ENCODE peak calls at places on chromosomes 11 and 22, in five cellular contexts. G is A549, E is suprapubic skin, W is heart left ventricle, B is spleen. Z is an unnamed sample. For H3K4me1, the result is how much of the 10 kb centered on the place peaks cover.

GRCh38 chr11:109772846-109773400 is 320.3 kb upstream of the ZC3H12C start:
- DNase-seq in E (no peak), B (no peak), G (no peak), W (no peak), Z (no peak)

GRCh38 chr11:117589024-117589423 is 208.0 kb downstream of the DSCAML1 start:
- DNase-seq in G (no peak), W (no peak), E (peak), B (no peak), Z (no peak)

GRCh38 chr11:13135385-13136271 is 126.5 kb downstream of the RASSF10 start:
- DNase-seq in W (no peak), B (no peak), G (peak), E (no peak), Z (no peak)

GRCh38 chr11:60857378-60858232 is 1.9 kb upstream of the PTGDR2 start:
- DNase-seq in G (no peak), W (no peak), B (peak), E (no peak), Z (no peak)

GRCh38 chr11:2380396-2380795 is 3.3 kb downstream of the CD81 start:
- DNase-seq in E (no peak), W (no peak), B (no peak), G (no peak), Z (no peak)

GRCh38 chr11:2194877-2195755 is 23.5 kb upstream of the TH start:
- DNase-seq in W (peak), E (no peak), B (no peak), G (peak), Z (no peak)

GRCh38 chr11:133941546-133941945 is 15.2 kb downstream of the IGSF9B start:
- DNase-seq in B (no peak), G (no peak), E (no peak), W (no peak), Z (no peak)

GRCh38 chr11:121928597-121929580 is 187.1 kb downstream of the BLID start:
- DNase-seq in B (no peak), W (no peak), G (no peak), E (no peak), Z (no peak)

GRCh38 chr11:74341926-74342325 is 30.5 kb upstream of the P4HA3 start:
- DNase-seq in B (no peak), W (no peak), G (no peak), E (no peak), Z (no peak)

GRCh38 chr11:109864834-109865557 is 228.2 kb upstream of the ZC3H12C start:
- DNase-seq in B (no peak), E (no peak), W (no peak), G (no peak), Z (no peak)

GRCh38 chr11:73157141-73158010 is 15.3 kb upstream of the FCHSD2 start:
- DNase-seq in B (peak), E (no peak), G (no peak), W (peak), Z (no peak)

GRCh38 chr11:2652362-2652761 is 47.4 kb downstream of the KCNQ1OT1 start:
- DNase-seq in W (peak), E (no peak), G (no peak), B (peak), Z (no peak)

GRCh38 chr22:41943661-41944209 is 3.2 kb downstream of the CENPM start:
- DNase-seq in B (no peak), W (no peak), G (no peak), E (no peak), Z (no peak)

GRCh38 chr11:117203069-117203407 is 3.9 kb downstream of the TAGLN start:
- DNase-seq in W (no peak), B (no peak), G (no peak), E (no peak), Z (no peak)

GRCh38 chr11:6480299-6480914 is 724 bp downstream of the ARFIP2 start:
- DNase-seq in B (no peak), W (no peak), E (no peak), G (no peak), Z (no peak)

GRCh38 chr11:110509485-110509884 is 79.7 kb downstream of the FDX1 start:
- DNase-seq in E (no peak), W (no peak), B (no peak), G (no peak), Z (no peak)

GRCh38 chr11:70796601-70797000 is 398.3 kb downstream of the CTTN start:
- DNase-seq in W (no peak), B (no peak), E (no peak), G (peak), Z (no peak)

GRCh38 chr11:6647282-6647679 is 8.3 kb downstream of the DCHS1 start:
- DNase-seq in G (no peak), W (peak), E (no peak), B (no peak), Z (no peak)

GRCh38 chr11:97622795-97623194 is 1233.0 kb downstream of the JRKL start:
- DNase-seq in G (no peak), E (no peak), B (no peak), W (no peak), Z (no peak)

GRCh38 chr22:36292823-36293530 is 40.0 kb downstream of the APOL1 start:
- DNase-seq in G (no peak), E (no peak), W (no peak), B (peak), Z (no peak)

GRCh38 chr22:43270314-43270908 is 72.8 kb downstream of the SCUBE1 start:
- DNase-seq in B (no peak), W (no peak), G (peak), E (no peak), Z (no peak)

GRCh38 chr11:77619576-77620198 is 17.9 kb downstream of the CLNS1A start:
- DNase-seq in B (no peak), E (no peak), W (no peak), G (peak), Z (peak)

GRCh38 chr11:112579282-112579681 is 318.6 kb upstream of the PLET1 start:
- DNase-seq in G (no peak), W (no peak), E (no peak), B (no peak), Z (no peak)

GRCh38 chr11:75467311-75467710 is 34.3 kb upstream of the KLHL35 start:
- DNase-seq in W (no peak), G (no peak), E (no peak), B (peak), Z (no peak)

GRCh38 chr11:25860677-25861445 is 471.1 kb upstream of the ANO3 start:
- DNase-seq in G (no peak), B (no peak), W (no peak), E (no peak), Z (no peak)

GRCh38 chr22:24214467-24215285 is 30.2 kb downstream of the GGT5 start:
- DNase-seq in B (no peak), W (no peak), G (no peak), E (no peak), Z (no peak)

GRCh38 chr22:43550024-43550620 is 138.3 kb downstream of the MPPED1 start:
- DNase-seq in W (no peak), B (no peak), E (no peak), G (no peak), Z (no peak)

GRCh38 chr11:83072689-83073242 is 1.1 kb upstream of the RAB30 start:
- DNase-seq in B (no peak), E (no peak), G (no peak), W (no peak), Z (no peak)

GRCh38 chr22:19045094-19045493 is 77.1 kb downstream of the DGCR2 start:
- DNase-seq in G (no peak), W (no peak), B (no peak), E (no peak), Z (no peak)

GRCh38 chr22:20089977-20090729 is 10.1 kb downstream of the DGCR8 start:
- DNase-seq in B (peak), G (no peak), W (no peak), E (no peak), Z (no peak)

GRCh38 chr11:112963368-112963955 is 2.2 kb downstream of the NCAM1 start:
- DNase-seq in B (no peak), E (no peak), G (no peak), W (peak), Z (no peak)

GRCh38 chr11:113603277-113604059 is 102.6 kb downstream of the TMPRSS5 start:
- DNase-seq in E (no peak), G (no peak), W (peak), B (no peak), Z (no peak)

GRCh38 chr11:6862961-6863360 is at the start of gene OR10A2:
- DNase-seq in B (no peak), E (no peak), W (no peak), G (no peak), Z (no peak)

GRCh38 chr11:59528741-59529140 is 17.4 kb downstream of the OR4D9 start:
- DNase-seq in B (no peak), W (no peak), G (no peak), E (no peak), Z (no peak)

GRCh38 chr11:63931045-63931444 is 7.8 kb upstream of the NAA40 start:
- DNase-seq in G (no peak), W (no peak), E (no peak), B (no peak), Z (no peak)

GRCh38 chr11:81470446-81470845 is 1263.2 kb downstream of the FAM181B start:
- DNase-seq in W (no peak), G (no peak), E (no peak), B (no peak), Z (no peak)

GRCh38 chr11:129364143-129364654 is 11.4 kb upstream of the BARX2 start:
- DNase-seq in E (no peak), B (peak), W (peak), G (peak), Z (peak)
- H3K4me3 ChIP-seq in E (no peak), B (no peak), W (no peak), G (peak), Z (no peak)

DNA sequence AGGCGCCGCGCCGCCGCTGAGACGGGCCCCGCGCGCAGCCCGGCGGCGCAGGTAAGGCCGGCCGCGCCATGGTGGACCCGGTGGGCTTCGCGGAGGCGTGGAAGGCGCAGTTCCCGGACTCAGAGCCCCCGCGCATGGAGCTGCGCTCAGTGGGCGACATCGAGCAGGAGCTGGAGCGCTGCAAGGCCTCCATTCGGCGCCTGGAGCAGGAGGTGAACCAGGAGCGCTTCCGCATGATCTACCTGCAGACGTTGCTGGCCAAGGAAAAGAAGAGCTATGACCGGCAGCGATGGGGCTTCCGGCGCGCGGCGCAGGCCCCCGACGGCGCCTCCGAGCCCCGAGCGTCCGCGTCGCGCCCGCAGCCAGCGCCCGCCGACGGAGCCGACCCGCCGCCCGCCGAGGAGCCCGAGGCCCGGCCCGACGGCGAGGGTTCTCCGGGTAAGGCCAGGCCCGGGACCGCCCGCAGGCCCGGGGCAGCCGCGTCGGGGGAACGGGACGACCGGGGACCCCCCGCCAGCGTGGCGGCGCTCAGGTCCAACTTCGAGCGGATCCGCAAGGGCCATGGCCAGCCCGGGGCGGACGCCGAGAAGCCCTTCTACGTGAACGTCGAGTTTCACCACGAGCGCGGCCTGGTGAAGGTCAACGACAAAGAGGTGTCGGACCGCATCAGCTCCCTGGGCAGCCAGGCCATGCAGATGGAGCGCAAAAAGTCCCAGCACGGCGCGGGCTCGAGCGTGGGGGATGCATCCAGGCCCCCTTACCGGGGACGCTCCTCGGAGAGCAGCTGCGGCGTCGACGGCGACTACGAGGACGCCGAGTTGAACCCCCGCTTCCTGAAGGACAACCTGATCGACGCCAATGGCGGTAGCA is 819 bp downstream of the BCR start:
- DNase-seq in G (peak), B (peak), W (no peak), E (peak), Z (no peak)
- H3K4me1 ChIP-seq in G (under half), B (half or more), W (half or more), E (half or more), Z (under half)

GRCh38 chr11:86784247-86784681 is 16.1 kb upstream of the PRSS23 start:
- DNase-seq in B (no peak), G (no peak), E (no peak), W (no peak), Z (no peak)

GRCh38 chr11:86790073-86790727 is 10.1 kb upstream of the PRSS23 start:
- DNase-seq in E (no peak), B (no peak), G (peak), W (no peak), Z (no peak)

GRCh38 chr11:86785576-86785975 is 14.8 kb upstream of the PRSS23 start:
- DNase-seq in W (no peak), G (no peak), E (no peak), B (no peak), Z (no peak)

GRCh38 chr11:86787651-86788050 is 12.7 kb upstream of the PRSS23 start:
- DNase-seq in E (no peak), B (no peak), W (no peak), G (no peak), Z (no peak)

GRCh38 chr11:86787018-86787417 is 13.3 kb upstream of the PRSS23 start:
- DNase-seq in E (no peak), W (no peak), G (no peak), B (no peak), Z (no peak)
- TF ChIP-seq POLR2A in E (no peak), W (no peak), G (no peak), B (no peak), Z (no peak)

DNA sequence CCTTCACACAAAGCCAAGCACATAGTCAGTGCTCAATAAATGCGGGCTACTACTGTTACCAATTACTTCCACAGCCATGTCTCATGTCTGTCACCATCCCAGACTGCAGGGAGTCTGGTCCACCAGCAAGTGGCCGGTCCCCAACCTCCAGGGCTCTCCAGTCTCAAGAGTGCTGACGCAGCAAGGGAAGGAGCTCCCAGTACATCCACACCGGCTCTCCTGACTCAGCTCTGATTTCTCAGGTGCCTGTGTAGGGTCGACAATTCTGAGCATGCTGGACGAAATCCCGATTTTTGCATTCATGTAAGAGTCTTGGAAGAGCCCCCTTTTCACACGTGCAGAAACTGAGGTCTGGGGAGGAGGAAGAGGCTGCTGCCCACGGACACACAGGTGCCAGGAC is 10.3 kb upstream of the NEFH start:
- DNase-seq in W (no peak), G (no peak), B (no peak), E (no peak), Z (no peak)
- H3K4me3 ChIP-seq in W (no peak), G (peak), B (no peak), E (peak), Z (no peak)

GRCh38 chr11:35879361-35879760 is 64.5 kb upstream of the LDLRAD3 start:
- DNase-seq in E (no peak), G (no peak), B (no peak), W (no peak), Z (no peak)
- H3K4me1 ChIP-seq in E (under half), G (under half), B (under half), W (under half), Z (under half)

GRCh38 chr11:102346456-102346747 is 612 bp upstream of the BIRC2 start:
- DNase-seq in E (no peak), G (no peak), W (no peak), B (no peak), Z (no peak)

GRCh38 chr11:102347526-102348331 is 715 bp downstream of the BIRC2 start:
- DNase-seq in E (no peak), W (no peak), B (no peak), G (peak), Z (peak)

GRCh38 chr11:102343789-102344188 is 3.2 kb upstream of the BIRC2 start:
- DNase-seq in E (no peak), G (no peak), B (no peak), W (no peak), Z (no peak)

GRCh38 chr11:102345923-102346322 is 1.1 kb upstream of the BIRC2 start:
- DNase-seq in E (no peak), B (no peak), W (no peak), G (peak), Z (no peak)

DNA sequence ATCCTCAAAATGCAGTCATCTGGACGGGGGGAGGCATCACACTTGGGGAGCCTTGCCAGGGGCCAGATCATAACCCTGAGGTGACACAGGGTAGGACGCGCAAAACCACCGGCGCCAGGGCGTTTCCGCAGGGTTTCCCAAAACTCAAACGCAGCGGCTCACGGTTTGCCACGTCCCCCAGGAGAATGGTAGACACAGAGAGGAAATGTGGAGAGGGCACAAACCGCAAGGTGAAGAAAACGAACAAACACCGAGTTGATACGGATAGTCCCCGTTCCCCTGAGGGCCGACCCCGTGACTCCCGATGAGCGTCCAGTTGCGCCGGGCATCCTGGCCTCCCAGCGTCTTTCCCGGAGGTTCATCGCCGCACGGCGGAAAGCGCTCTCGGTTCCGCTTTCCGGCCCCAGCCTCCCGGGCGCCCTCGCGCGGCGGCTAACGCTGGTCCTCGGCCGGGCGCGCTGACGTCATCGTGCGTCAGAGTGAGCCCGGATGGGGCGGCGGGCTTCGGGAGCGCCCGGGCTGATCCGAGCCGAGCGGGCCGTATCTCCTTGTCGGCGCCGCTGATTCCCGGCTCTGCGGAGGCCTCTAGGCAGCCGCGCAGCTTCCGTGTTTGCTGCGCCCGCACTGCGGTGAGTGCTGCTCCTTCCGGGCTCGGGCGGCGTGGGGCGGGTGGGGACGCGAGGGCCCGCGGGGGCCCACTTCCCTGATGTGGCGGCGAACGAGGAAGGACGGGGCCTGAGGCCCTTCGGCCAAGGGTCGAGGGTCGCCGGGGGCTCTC is at the start of gene BIRC2:
- DNase-seq in G (peak), B (peak), E (peak), W (peak), Z (peak)
- TF ChIP-seq POLR2A in G (peak), B (no peak), E (peak), W (peak), Z (peak)